ENCODE peak calls at places on chromosome 20, in five cellular contexts. G, Y, U, Q and A are unnamed samples.

GRCh38 chr20:50312682-50313187 is 122.1 kb downstream of the CEBPB start:
- DNase-seq in G (no peak), Y (no peak), U (no peak), Q (peak), A (peak)

GRCh38 chr20:8216375-8217200 is 84.5 kb downstream of the PLCB1 start:
- DNase-seq in G (no peak), Y (no peak), U (no peak), Q (no peak), A (no peak)

GRCh38 chr20:15654208-15654649 is 919.0 kb downstream of the KIF16B start:
- DNase-seq in G (peak), Y (no peak), U (peak), Q (no peak), A (no peak)

GRCh38 chr20:50306478-50307423 is 116.1 kb downstream of the CEBPB start:
- DNase-seq in G (no peak), Y (no peak), U (no peak), Q (no peak), A (no peak)

GRCh38 chr20:64052987-64053840 is 3.8 kb upstream of the SOX18 start:
- DNase-seq in G (no peak), Y (no peak), U (no peak), Q (no peak), A (no peak)

GRCh38 chr20:24318569-24319352 is 150.7 kb upstream of the SYNDIG1 start:
- DNase-seq in G (no peak), Y (no peak), U (no peak), Q (no peak), A (no peak)

GRCh38 chr20:4897600-4897999 is 103.7 kb downstream of the SLC23A2 start:
- DNase-seq in G (no peak), Y (no peak), U (no peak), Q (no peak), A (no peak)

GRCh38 chr20:38452880-38453624 is 17.9 kb upstream of the SNHG17 start:
- DNase-seq in G (no peak), Y (peak), U (no peak), Q (no peak), A (no peak)

GRCh38 chr20:45933231-45934045 is 1.0 kb upstream of the PCIF1 start:
- DNase-seq in G (peak), Y (peak), U (peak), Q (peak), A (peak)

GRCh38 chr20:4173142-4173541 is 157.8 kb upstream of the RNF24 start:
- DNase-seq in G (no peak), Y (no peak), U (no peak), Q (no peak), A (no peak)

GRCh38 chr20:3646067-3646440 is 17.1 kb downstream of the GFRA4 start:
- DNase-seq in G (no peak), Y (no peak), U (no peak), Q (no peak), A (no peak)

GRCh38 chr20:43949741-43950618 is 35.3 kb downstream of the TOX2 start:
- DNase-seq in G (no peak), Y (peak), U (no peak), Q (no peak), A (no peak)

GRCh38 chr20:23114018-23114417 is 27.9 kb upstream of the CD93 start:
- DNase-seq in G (no peak), Y (no peak), U (no peak), Q (no peak), A (no peak)

GRCh38 chr20:14197097-14197496 is 140.3 kb downstream of the FLRT3 start:
- DNase-seq in G (no peak), Y (no peak), U (no peak), Q (no peak), A (no peak)

GRCh38 chr20:39581034-39581433 is 618.9 kb downstream of the DHX35 start:
- DNase-seq in G (no peak), Y (no peak), U (no peak), Q (no peak), A (no peak)

GRCh38 chr20:3559637-3560036 is 88.8 kb downstream of the ATRN start:
- DNase-seq in G (no peak), Y (no peak), U (no peak), Q (no peak), A (no peak)

GRCh38 chr20:45300961-45301360 is 5.7 kb upstream of the RBPJL start:
- DNase-seq in G (no peak), Y (no peak), U (peak), Q (no peak), A (no peak)

GRCh38 chr20:11948809-11949208 is 31.1 kb downstream of the BTBD3 start:
- DNase-seq in G (no peak), Y (no peak), U (no peak), Q (no peak), A (no peak)

GRCh38 chr20:1326031-1326930 is 2.7 kb downstream of the SDCBP2 start:
- DNase-seq in G (no peak), Y (peak), U (no peak), Q (peak), A (peak)

GRCh38 chr20:5197847-5198650 is 71.2 kb downstream of the CDS2 start:
- DNase-seq in G (no peak), Y (no peak), U (no peak), Q (no peak), A (no peak)

GRCh38 chr20:60258255-60258863 is 300.1 kb downstream of the CDH26 start:
- DNase-seq in G (no peak), Y (no peak), U (no peak), Q (peak), A (no peak)

GRCh38 chr20:54654460-54654859 is 179.1 kb downstream of the DOK5 start:
- DNase-seq in G (no peak), Y (no peak), U (no peak), Q (no peak), A (no peak)

GRCh38 chr20:54658525-54658924 is 183.1 kb downstream of the DOK5 start:
- DNase-seq in G (no peak), Y (no peak), U (no peak), Q (no peak), A (no peak)

GRCh38 chr20:54662064-54662463 is 186.7 kb downstream of the DOK5 start:
- DNase-seq in G (no peak), Y (no peak), U (no peak), Q (no peak), A (no peak)

GRCh38 chr20:54657268-54657826 is 182.0 kb downstream of the DOK5 start:
- DNase-seq in G (no peak), Y (no peak), U (no peak), Q (no peak), A (no peak)
- TF ChIP-seq CTCF in G (no peak), Y (no peak), U (peak), Q (no peak), A (no peak)

GRCh38 chr20:34072076-34072475 is 40.0 kb downstream of the EIF2S2 start:
- DNase-seq in G (no peak), Y (no peak), U (no peak), Q (no peak), A (no peak)
- TF ChIP-seq POLR2A in G (no peak), Y (no peak), U (no peak), Q (no peak), A (no peak)

GRCh38 chr20:56181593-56181992 is 66.9 kb upstream of the MC3R start:
- DNase-seq in G (no peak), Y (no peak), U (no peak), Q (no peak), A (no peak)
- TF ChIP-seq CTCF in G (peak), Y (no peak), U (no peak), Q (no peak), A (no peak)

GRCh38 chr20:48822879-48823385 is 4.9 kb downstream of the PREX1 start:
- DNase-seq in G (no peak), Y (peak), U (no peak), Q (no peak), A (no peak)

GRCh38 chr20:48823476-48823875 is 4.3 kb downstream of the PREX1 start:
- DNase-seq in G (no peak), Y (no peak), U (no peak), Q (no peak), A (no peak)

GRCh38 chr20:48824830-48825550 is 2.8 kb downstream of the PREX1 start:
- DNase-seq in G (no peak), Y (no peak), U (no peak), Q (no peak), A (no peak)

GRCh38 chr20:48825551-48825885 is 2.3 kb downstream of the PREX1 start:
- DNase-seq in G (no peak), Y (no peak), U (no peak), Q (no peak), A (no peak)

DNA sequence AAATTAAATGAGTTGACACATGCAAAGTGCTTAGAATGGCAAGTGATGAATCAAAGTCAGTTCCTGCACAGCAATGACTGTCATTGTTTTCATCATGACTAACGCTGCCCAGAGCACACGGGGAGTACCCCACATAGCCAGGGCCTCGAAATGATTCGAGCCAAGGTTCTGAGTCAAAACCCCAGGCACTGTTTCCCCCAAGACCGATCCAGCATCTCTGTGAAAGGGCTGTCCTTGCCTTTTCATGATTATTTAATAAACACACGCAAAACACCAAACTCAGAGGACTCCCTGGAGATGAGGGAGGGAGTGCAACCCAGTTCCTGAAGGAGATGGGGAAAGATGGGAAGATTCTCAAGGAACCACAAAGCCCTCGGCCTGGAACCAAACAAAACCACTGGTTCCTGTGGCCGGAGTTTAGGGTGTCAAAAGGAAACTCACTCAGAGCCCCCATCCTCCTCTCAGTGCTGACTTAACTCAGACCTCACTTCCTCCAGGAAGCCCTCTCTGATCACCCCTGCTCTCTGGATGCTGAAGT is 3.8 kb downstream of the PREX1 start:
- DNase-seq in G (no peak), Y (no peak), U (no peak), Q (no peak), A (no peak)
- TF ChIP-seq POLR2A in G (no peak), Y (no peak), U (no peak), Q (no peak), A (no peak)

DNA sequence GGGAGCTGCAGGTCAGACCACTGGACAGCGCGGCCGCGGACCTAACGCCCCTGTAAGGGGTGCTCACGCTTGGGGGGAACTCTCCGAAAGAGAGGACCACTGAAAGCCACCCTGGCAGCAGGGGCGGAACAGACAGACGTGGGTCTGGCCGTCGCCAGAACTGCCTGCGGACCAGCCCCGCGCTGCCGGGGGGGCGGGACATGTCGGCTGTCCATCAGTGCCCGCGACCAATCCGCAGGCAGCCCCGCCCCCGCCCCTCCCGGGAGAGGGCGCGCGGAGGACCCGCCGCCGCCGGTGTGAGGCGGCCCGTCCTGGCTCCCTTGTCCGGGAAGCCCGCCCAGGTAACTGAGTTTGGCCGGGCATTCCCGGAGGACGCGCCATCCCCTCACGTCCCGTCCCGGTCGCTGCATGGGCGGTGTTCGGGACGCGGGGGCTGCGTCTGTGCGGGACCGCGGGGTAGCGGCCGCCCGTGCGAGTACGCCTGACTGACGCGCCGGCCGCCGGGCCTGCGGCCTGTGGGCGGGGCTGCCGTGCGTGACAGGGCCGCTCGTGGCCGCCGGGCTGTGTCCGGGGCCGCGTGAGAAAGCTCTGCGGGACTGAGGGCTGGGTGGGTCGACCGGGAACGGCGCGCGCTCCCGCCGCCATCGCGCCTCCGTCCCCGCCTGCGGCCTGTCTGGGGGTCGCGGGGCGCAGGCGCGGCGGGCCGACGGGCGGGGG is 490 bp upstream of the PLCG1 start:
- DNase-seq in G (peak), Y (peak), U (peak), Q (peak), A (peak)
- TF ChIP-seq CTCF in G (no peak), Y (no peak), U (no peak), Q (no peak), A (no peak)

GRCh38 chr20:58911970-58912369 is 59.5 kb downstream of the GNAS start:
- DNase-seq in G (no peak), Y (no peak), U (no peak), Q (no peak), A (no peak)

GRCh38 chr20:58913079-58913478 is 60.6 kb downstream of the GNAS start:
- DNase-seq in G (no peak), Y (no peak), U (no peak), Q (no peak), A (no peak)

GRCh38 chr20:58910473-58910872 is 58.0 kb downstream of the GNAS start:
- DNase-seq in G (no peak), Y (no peak), U (no peak), Q (no peak), A (no peak)

GRCh38 chr20:58909585-58909984 is 57.1 kb downstream of the GNAS start:
- DNase-seq in G (no peak), Y (no peak), U (no peak), Q (no peak), A (no peak)

GRCh38 chr20:58911309-58911708 is 58.8 kb downstream of the GNAS start:
- DNase-seq in G (no peak), Y (no peak), U (no peak), Q (no peak), A (no peak)
- TF ChIP-seq POLR2A in G (no peak), Y (no peak), U (no peak), Q (no peak), A (no peak)

GRCh38 chr20:31785089-31785488 is 34.1 kb upstream of the MYLK2 start:
- DNase-seq in G (no peak), Y (no peak), U (no peak), Q (no peak), A (no peak)

GRCh38 chr20:31790401-31790800 is 28.8 kb upstream of the MYLK2 start:
- DNase-seq in G (no peak), Y (no peak), U (no peak), Q (no peak), A (no peak)

DNA sequence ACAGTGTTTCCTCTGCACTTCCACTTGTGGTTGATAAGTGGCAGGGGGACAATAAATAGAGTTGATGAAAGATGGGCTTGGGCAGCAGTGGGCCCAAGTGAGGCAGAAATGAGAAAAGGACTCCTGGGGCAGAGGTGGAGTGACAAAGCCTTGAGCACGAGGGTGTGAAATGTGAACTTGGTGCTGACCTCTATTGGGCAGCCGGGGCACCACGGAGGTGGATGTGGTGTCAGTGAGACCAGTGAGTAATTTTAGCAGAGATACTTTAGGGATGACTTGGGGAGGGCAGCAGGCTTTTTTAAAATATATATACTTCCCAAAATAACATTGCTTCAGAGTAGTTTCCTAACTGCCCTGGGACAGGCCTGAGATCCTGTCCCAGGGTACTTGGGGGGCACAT is 30.6 kb upstream of the MYLK2 start:
- DNase-seq in G (no peak), Y (no peak), U (no peak), Q (no peak), A (no peak)
- TF ChIP-seq CTCF in G (peak), Y (no peak), U (no peak), Q (no peak), A (no peak)

GRCh38 chr20:62776692-62777527 is 19.4 kb upstream of the MRGBP start:
- DNase-seq in G (no peak), Y (peak), U (peak), Q (no peak), A (no peak)
- TF ChIP-seq POLR2A in G (no peak), Y (no peak), U (peak), Q (no peak), A (no peak)

GRCh38 chr20:57135875-57136274 is 130.6 kb downstream of the BMP7 start:
- DNase-seq in G (no peak), Y (no peak), U (no peak), Q (no peak), A (no peak)

GRCh38 chr20:57136734-57137133 is 129.7 kb downstream of the BMP7 start:
- DNase-seq in G (no peak), Y (no peak), U (no peak), Q (no peak), A (no peak)

GRCh38 chr20:57137676-57138075 is 128.8 kb downstream of the BMP7 start:
- DNase-seq in G (no peak), Y (no peak), U (no peak), Q (no peak), A (no peak)

GRCh38 chr20:57133926-57134650 is 132.4 kb downstream of the BMP7 start:
- DNase-seq in G (no peak), Y (no peak), U (no peak), Q (no peak), A (no peak)

GRCh38 chr20:57134804-57135203 is 131.6 kb downstream of the BMP7 start:
- DNase-seq in G (no peak), Y (no peak), U (no peak), Q (no peak), A (no peak)
- TF ChIP-seq CTCF in G (no peak), Y (no peak), U (no peak), Q (no peak), A (no peak)